ENCODE peak calls at places on chromosomes 4 and X, in six cellular contexts. I, V, T, R, H and W are unnamed samples.

GRCh38 chrX:6024204-6024603 is 204.5 kb downstream of the NLGN4X start:
- DNase-seq in I (no peak), V (no peak), T (no peak), R (no peak), H (no peak), W (no peak)

GRCh38 chr4:98662619-98663225 is 4.3 kb upstream of the TSPAN5 start:
- DNase-seq in I (no peak), V (no peak), T (peak), R (peak), H (no peak), W (no peak)

GRCh38 chr4:156959298-156959702 is 12.3 kb downstream of the PDGFC start:
- DNase-seq in I (no peak), V (peak), T (no peak), R (no peak), H (peak), W (no peak)

GRCh38 chr4:118723369-118723768 is 38.2 kb downstream of the METTL14 start:
- DNase-seq in I (no peak), V (no peak), T (no peak), R (no peak), H (no peak), W (no peak)

GRCh38 chr4:153217440-153217839 is 13.2 kb downstream of the TRIM2 start:
- DNase-seq in I (no peak), V (peak), T (no peak), R (no peak), H (no peak), W (no peak)

GRCh38 chrX:153818571-153819397 is 11.6 kb downstream of the PDZD4 start:
- DNase-seq in I (no peak), V (no peak), T (peak), R (peak), H (peak), W (no peak)

GRCh38 chr4:10057023-10057395 is 35.7 kb upstream of the SLC2A9 start:
- DNase-seq in I (no peak), V (no peak), T (no peak), R (no peak), H (no peak), W (no peak)

GRCh38 chr4:24382381-24382780 is 202.0 kb downstream of the DHX15 start:
- DNase-seq in I (no peak), V (peak), T (no peak), R (no peak), H (peak), W (no peak)

GRCh38 chr4:101981756-101982155 is 191.2 kb downstream of the BANK1 start:
- DNase-seq in I (no peak), V (no peak), T (no peak), R (no peak), H (no peak), W (no peak)

GRCh38 chrX:2500091-2500680 is 590 bp downstream of the DHRSX start:
- DNase-seq in I (no peak), V (peak), T (peak), R (no peak), H (peak), W (peak)